ENCODE peak calls at places on chromosomes 5 and 9, in four cellular contexts. R, V, A and N are unnamed samples.

GRCh38 chr5:45385321-45386058 is 310.7 kb downstream of the HCN1 start:
- DNase-seq in R (peak), V (no peak), A (no peak), N (no peak)

GRCh38 chr9:21085010-21085409 is 7.3 kb upstream of the IFNB1 start:
- DNase-seq in R (no peak), V (no peak), A (no peak), N (no peak)

GRCh38 chr9:752201-752600 is 89.3 kb upstream of the DMRT1 start:
- DNase-seq in R (peak), V (no peak), A (no peak), N (no peak)

GRCh38 chr9:24218656-24219055 is 327.0 kb downstream of the IZUMO3 start:
- DNase-seq in R (peak), V (no peak), A (no peak), N (no peak)

GRCh38 chr5:958701-959571 is 49.7 kb upstream of the NKD2 start:
- DNase-seq in R (peak), V (no peak), A (peak), N (no peak)

GRCh38 chr5:139038618-139039305 is 159.4 kb downstream of the SIL1 start:
- DNase-seq in R (no peak), V (no peak), A (no peak), N (no peak)

GRCh38 chr5:16457451-16457850 is 8.1 kb downstream of the ZNF622 start:
- DNase-seq in R (no peak), V (no peak), A (no peak), N (no peak)

GRCh38 chr5:149265559-149265958 is 6.1 kb upstream of the AFAP1L1 start:
- DNase-seq in R (peak), V (no peak), A (no peak), N (no peak)

GRCh38 chr5:100496296-100496695 is 38.9 kb upstream of the FAM174A start:
- DNase-seq in R (no peak), V (no peak), A (no peak), N (no peak)

GRCh38 chr5:178671745-178672144 is 44.9 kb upstream of the CLK4 start:
- DNase-seq in R (no peak), V (no peak), A (no peak), N (no peak)

GRCh38 chr5:113503146-113503545 is 10.3 kb upstream of the YTHDC2 start:
- DNase-seq in R (no peak), V (no peak), A (no peak), N (no peak)

GRCh38 chr5:73496984-73497457 is 1.2 kb upstream of the BTF3 start:
- DNase-seq in R (peak), V (no peak), A (peak), N (no peak)

GRCh38 chr9:98974994-98975712 is 31.4 kb downstream of the COL15A1 start:
- DNase-seq in R (peak), V (peak), A (peak), N (peak)

GRCh38 chr9:135910197-135910596 is 2.9 kb upstream of the CAMSAP1 start:
- DNase-seq in R (no peak), V (no peak), A (no peak), N (no peak)

GRCh38 chr5:116763987-116764866 is 189.6 kb upstream of the SEMA6A start:
- DNase-seq in R (no peak), V (no peak), A (no peak), N (no peak)

GRCh38 chr5:122515709-122516431 is 203.8 kb downstream of the SNCAIP start:
- DNase-seq in R (peak), V (no peak), A (peak), N (no peak)